ENCODE peak calls at places on chromosome 1, in ten cellular contexts. K is body of pancreas, H is IMR-90, N is lower leg skin, A is GM12891, D is prostate gland, V is adrenal gland, S is right lobe of liver, C is stomach, Y is H1. G is an unnamed sample.

GRCh38 chr1:10538608-10539355 is 64.0 kb downstream of the PEX14 start:
- DNase-seq in A (no peak), S (no peak), Y (no peak), K (no peak), C (no peak), V (no peak), D (no peak), N (no peak), H (peak; percentile 28), G (no peak)

GRCh38 chr1:100459815-100460114 is 78.2 kb upstream of the GPR88 start:
- DNase-seq in N (no peak), D (no peak), H (no peak), V (no peak), Y (no peak), C (no peak), K (no peak), S (no peak), A (no peak), G (no peak)

GRCh38 chr1:180765156-180765555 is 133.3 kb downstream of the XPR1 start:
- DNase-seq in Y (no peak), A (no peak), N (no peak), D (no peak), S (no peak), K (no peak), V (no peak), H (peak; percentile 69), C (no peak), G (no peak)

GRCh38 chr1:17982197-17982596 is 125.4 kb upstream of the IGSF21 start:
- DNase-seq in N (no peak), A (no peak), H (no peak), K (no peak), C (no peak), Y (no peak), V (no peak), S (no peak), D (no peak), G (no peak)

GRCh38 chr1:14228677-14229076 is 369.8 kb upstream of the KAZN start:
- DNase-seq in C (no peak), Y (no peak), S (no peak), A (no peak), K (no peak), N (no peak), V (no peak), H (no peak), D (no peak), G (no peak)

GRCh38 chr1:234486858-234487830 is 8.2 kb upstream of the TARBP1 start:
- DNase-seq in K (peak; percentile 48), V (no peak), A (no peak), N (no peak), D (peak; percentile 69), Y (no peak), H (peak; percentile 84), C (peak; percentile 38), S (peak; percentile 55), G (no peak)

GRCh38 chr1:58883037-58883887 is 99.4 kb upstream of the JUN start:
- DNase-seq in N (peak; percentile 94), H (peak; percentile 97), C (peak; percentile 85), A (no peak), Y (no peak), D (peak; percentile 51), S (peak; percentile 83), V (peak; percentile 78), K (peak; percentile 88), G (peak; percentile 89)

GRCh38 chr1:226627050-226627755 is 78.6 kb downstream of the STUM start:
- DNase-seq in H (no peak), V (no peak), Y (no peak), D (no peak), N (peak; percentile 21), K (no peak), C (no peak), A (no peak), S (peak; percentile 15), G (no peak)

GRCh38 chr1:41355761-41356160 is 5.5 kb upstream of the FOXO6 start:
- DNase-seq in N (peak; percentile 63), A (no peak), Y (peak; percentile 33), V (peak; percentile 5), C (no peak), S (peak; percentile 25), H (no peak), K (no peak), D (no peak), G (no peak)

DNA sequence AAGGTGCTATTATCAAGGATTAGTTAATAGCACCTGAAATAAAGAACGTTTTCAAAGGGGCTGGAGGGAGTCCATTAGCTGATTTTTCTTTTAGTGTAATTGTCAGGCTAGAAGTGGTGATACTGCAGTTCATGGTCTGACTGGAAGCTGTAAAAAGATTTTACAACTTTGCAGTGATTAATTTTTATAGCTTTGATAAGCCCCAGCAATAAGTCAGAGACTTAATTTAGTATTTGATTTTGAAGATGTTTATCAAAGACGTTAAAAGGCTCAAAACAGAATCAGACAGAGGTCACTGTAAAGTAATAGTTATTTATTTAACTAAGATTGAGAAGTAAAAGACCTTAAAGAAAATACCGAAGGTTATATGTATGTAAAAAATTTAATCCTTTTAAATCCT is 165.5 kb upstream of the FMN2 start:
- DNase-seq in A (no peak), N (no peak), Y (no peak), S (no peak), K (no peak), C (no peak), H (no peak), V (no peak), D (no peak), G (no peak)
- TF ChIP-seq POLR2A in A (no peak), N (no peak), Y (no peak), S (no peak), K (no peak), C (no peak), H (no peak), V (no peak), D (no peak), G (no peak)

DNA sequence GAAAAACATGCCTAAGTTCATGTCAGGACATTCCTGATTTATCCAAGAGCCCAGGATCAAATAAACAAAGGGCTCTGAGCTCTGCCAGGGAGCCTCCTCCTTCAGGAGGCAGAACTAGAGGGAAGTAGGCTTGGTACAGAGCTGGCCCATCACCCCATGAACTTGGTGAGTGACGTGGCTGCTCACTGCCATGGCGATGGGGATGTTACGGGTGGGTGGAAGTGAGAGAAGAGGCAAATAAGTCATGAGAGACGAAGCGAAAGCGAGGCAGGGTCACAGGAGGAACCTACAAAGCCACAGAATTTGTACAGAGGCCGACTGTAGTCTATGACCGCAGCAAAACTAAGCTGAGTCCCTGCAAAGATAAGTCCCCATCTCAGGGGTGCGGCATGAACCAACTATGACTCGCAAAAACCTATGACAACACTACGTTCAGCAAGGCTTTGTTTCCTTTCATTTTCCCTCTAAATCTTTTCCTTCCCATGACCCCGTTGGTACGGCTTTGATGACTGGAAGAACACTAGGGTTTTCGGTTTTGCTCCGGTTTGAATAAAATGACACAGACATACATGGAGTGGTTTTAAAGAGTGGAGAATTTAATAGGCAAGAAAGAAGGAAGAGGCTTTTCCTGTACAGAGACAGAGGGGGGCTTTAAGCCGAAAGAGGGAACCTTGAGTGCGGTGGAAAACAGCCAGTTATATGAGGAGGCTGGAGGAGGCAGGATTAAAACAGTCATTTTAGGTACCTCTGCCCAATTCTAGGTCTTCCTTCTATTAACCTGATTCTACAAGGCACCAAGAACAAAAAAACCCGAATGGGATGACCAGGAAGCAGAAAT is 74.1 kb downstream of the CD46 start:
- DNase-seq in N (peak; percentile 93), H (peak; percentile 63), S (peak; percentile 73), V (no peak), C (peak; percentile 82), Y (no peak), K (peak; percentile 84), A (peak; percentile 53), D (no peak), G (peak; percentile 93)
- TF ChIP-seq POLR2A in N (no peak), H (no peak), S (peak; percentile 37), V (no peak), C (no peak), Y (no peak), K (no peak), A (peak; percentile 49), D (no peak), G (no peak)

DNA sequence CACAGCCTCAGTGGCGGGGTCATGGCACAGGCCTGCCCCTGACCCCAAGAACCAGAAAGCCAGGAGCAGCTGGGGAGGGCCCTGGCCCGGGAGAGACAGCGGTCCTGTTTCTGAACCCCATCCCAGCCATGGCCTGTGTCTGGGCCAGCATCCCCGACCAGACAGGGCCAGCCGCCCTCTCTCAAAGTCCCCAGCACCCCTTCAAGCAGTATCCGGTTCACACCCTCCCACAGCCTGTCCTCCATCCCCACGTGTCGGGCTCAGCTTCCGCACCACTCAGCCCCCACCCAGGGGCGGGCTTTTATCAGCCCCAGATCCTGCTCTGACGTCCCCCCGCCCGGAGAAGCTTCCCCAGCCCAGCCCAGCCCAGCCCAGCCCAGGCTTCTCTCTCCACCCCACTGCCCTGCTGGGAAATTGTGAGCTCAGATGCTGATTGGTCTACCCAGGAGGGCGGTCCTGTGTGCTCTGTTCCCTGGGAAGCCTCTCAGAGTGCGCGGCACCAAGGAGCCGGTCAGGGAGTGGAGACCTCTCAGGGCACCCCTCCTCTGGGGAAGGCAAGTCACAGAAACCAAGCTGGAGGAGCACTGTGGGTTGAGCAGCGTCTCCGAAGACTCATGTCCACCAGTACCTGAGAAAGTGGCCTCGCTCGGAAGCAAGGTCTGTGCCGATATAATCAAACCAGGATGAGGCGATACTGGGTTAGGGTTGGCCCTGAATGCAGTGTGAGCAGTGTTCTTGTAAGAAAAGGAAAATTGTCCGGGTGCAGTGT is 4.7 kb upstream of the FAAP20 start:
- DNase-seq in V (peak; percentile 80), C (peak; percentile 88), Y (peak; percentile 80), H (peak; percentile 85), A (peak; percentile 86), S (peak; percentile 87), K (peak; percentile 91), N (peak; percentile 98), D (peak; percentile 87), G (peak; percentile 95)
- TF ChIP-seq POLR2A in V (peak; percentile 21), C (no peak), Y (peak; percentile 38), H (peak; percentile 73), A (no peak), S (peak; percentile 70), K (peak; percentile 35), N (no peak), D (peak; percentile 77), G (peak; percentile 41)

GRCh38 chr1:19257178-19257914 is 5.7 kb downstream of the MRTO4 start:
- DNase-seq in H (no peak), N (no peak), C (no peak), V (peak; percentile 59), D (no peak), K (no peak), S (no peak), A (no peak), Y (no peak), G (no peak)

GRCh38 chr1:19250629-19251304 is 557 bp downstream of the EMC1 start:
- DNase-seq in V (no peak), K (no peak), D (no peak), N (no peak), C (no peak), Y (no peak), A (no peak), H (no peak), S (no peak), G (no peak)

GRCh38 chr1:19254416-19254815 is 2.8 kb downstream of the MRTO4 start:
- DNase-seq in H (no peak), A (no peak), V (no peak), N (no peak), K (no peak), S (no peak), Y (no peak), D (no peak), C (no peak), G (no peak)

GRCh38 chr1:19255288-19255687 is 3.7 kb downstream of the MRTO4 start:
- DNase-seq in C (no peak), Y (no peak), A (no peak), H (no peak), K (no peak), N (no peak), V (no peak), S (no peak), D (no peak), G (no peak)

GRCh38 chr1:19251305-19252196 is at the start of the genes EMC1 and MRTO4:
- DNase-seq in D (peak; percentile 79), H (peak; percentile 73), K (peak; percentile 79), V (peak; percentile 88), C (peak; percentile 85), N (peak; percentile 97), S (peak; percentile 91), A (peak; percentile 94), Y (peak; percentile 97), G (peak; percentile 93)
- TF ChIP-seq POLR2A in D (peak; percentile 45), H (peak; percentile 92), K (peak; percentile 31), V (peak; percentile 45), C (no peak), N (no peak), S (peak; percentile 64), A (peak; percentile 97), Y (peak; percentile 98), G (peak; percentile 68)

G was measured in Peyer's patch.